ENCODE peak calls at places on chromosomes 4 and X, in eight cellular contexts. Z is SK-N-SH, X is HCT116, K is adipocyte, U is fibroblast of lung, C is neural progenitor cell, S is mammary epithelial cell, R is mesendoderm. E is an unnamed sample. For H3K36me3, the result is how much of the 10 kb centered on the place peaks cover.

GRCh38 chrX:18377802-18378201 is 23.3 kb upstream of the SCML2 start:
- DNase-seq in Z (peak), X (peak), K (peak), U (peak), C (peak), S (no peak), R (peak), E (no peak)

GRCh38 chrX:40933132-40934078 is 151.8 kb upstream of the USP9X start:
- DNase-seq in Z (peak), X (no peak), K (peak), U (peak), C (peak), S (no peak), R (peak), E (peak)

GRCh38 chrX:85115252-85115651 is 111.6 kb downstream of the APOOL start:
- DNase-seq in Z (no peak), X (no peak), K (no peak), U (no peak), C (no peak), S (no peak), R (no peak), E (no peak)

GRCh38 chrX:65536291-65536690 is 1.7 kb upstream of the LAS1L start:
- DNase-seq in Z (no peak), X (no peak), K (no peak), U (no peak), C (no peak), S (no peak), R (no peak), E (no peak)

GRCh38 chr4:141575884-141576283 is 60.5 kb upstream of the IL15 start:
- DNase-seq in Z (no peak), X (no peak), K (peak), U (peak), C (no peak), S (no peak), R (no peak), E (no peak)

GRCh38 chr4:6942238-6942800 is 32.7 kb downstream of the TBC1D14 start:
- DNase-seq in Z (no peak), X (peak), K (peak), U (peak), C (no peak), S (peak), R (peak), E (peak)

GRCh38 chr4:147965056-147965455 is 233.2 kb downstream of the ARHGAP10 start:
- DNase-seq in Z (no peak), X (no peak), K (no peak), U (no peak), C (no peak), S (no peak), R (no peak), E (no peak)

GRCh38 chrX:68938244-68939004 is 109.6 kb downstream of the EFNB1 start:
- DNase-seq in Z (no peak), X (no peak), K (peak), U (peak), C (no peak), S (no peak), R (peak), E (no peak)

GRCh38 chrX:70030242-70030823 is 19.4 kb downstream of the AWAT2 start:
- DNase-seq in Z (peak), X (peak), K (peak), U (peak), C (peak), S (peak), R (peak), E (no peak)

GRCh38 chr4:104490770-104491395 is 3.8 kb downstream of the CXXC4 start:
- DNase-seq in Z (peak), X (no peak), K (peak), U (peak), C (peak), S (peak), R (peak), E (no peak)

GRCh38 chr4:13208558-13209193 is 275.5 kb downstream of the RAB28 start:
- DNase-seq in Z (no peak), X (no peak), K (no peak), U (no peak), C (no peak), S (no peak), R (no peak), E (no peak)

GRCh38 chrX:107541244-107541643 is 87.1 kb upstream of the PRPS1 start:
- DNase-seq in Z (no peak), X (no peak), K (peak), U (peak), C (no peak), S (no peak), R (no peak), E (no peak)

GRCh38 chr4:154559141-154559841 is 3.5 kb upstream of the FGB start:
- DNase-seq in Z (peak), X (peak), K (peak), U (peak), C (peak), S (peak), R (peak), E (no peak)

GRCh38 chr4:96035727-96036126 is 195.8 kb downstream of the PDHA2 start:
- DNase-seq in Z (no peak), X (peak), K (peak), U (peak), C (peak), S (peak), R (peak), E (peak)

GRCh38 chr4:156419080-156419638 is 465.5 kb upstream of the CTSO start:
- DNase-seq in Z (no peak), X (no peak), K (peak), U (peak), C (no peak), S (no peak), R (no peak), E (no peak)

GRCh38 chr4:152045781-152046571 is 285.2 kb upstream of the GATB start:
- DNase-seq in Z (no peak), X (peak), K (peak), U (no peak), C (peak), S (no peak), R (peak), E (no peak)

GRCh38 chrX:140580478-140580877 is 75.6 kb upstream of the SOX3 start:
- DNase-seq in Z (no peak), X (no peak), K (no peak), U (no peak), C (no peak), S (no peak), R (no peak), E (no peak)

GRCh38 chr4:78939667-78940008 is 400 bp upstream of the PAQR3 start:
- DNase-seq in Z (peak), X (no peak), K (no peak), U (no peak), C (peak), S (no peak), R (no peak), E (no peak)

GRCh38 chrX:138711399-138712347 is at the start of gene FGF13:
- DNase-seq in Z (peak), X (no peak), K (no peak), U (peak), C (peak), S (no peak), R (peak), E (no peak)

GRCh38 chr4:164937576-164938270 is 39.7 kb downstream of the TRIM61 start:
- DNase-seq in Z (no peak), X (no peak), K (peak), U (peak), C (peak), S (no peak), R (peak), E (peak)

GRCh38 chr4:7412586-7412975 is 22.1 kb downstream of the PSAPL1 start:
- DNase-seq in Z (peak), X (no peak), K (no peak), U (no peak), C (no peak), S (no peak), R (no peak), E (no peak)

GRCh38 chr4:91914176-91914804 is 389.5 kb upstream of the GRID2 start:
- DNase-seq in Z (no peak), X (no peak), K (peak), U (no peak), C (no peak), S (no peak), R (no peak), E (no peak)

GRCh38 chr4:23881674-23882337 is 8.0 kb downstream of the PPARGC1A start:
- DNase-seq in Z (no peak), X (no peak), K (no peak), U (no peak), C (no peak), S (no peak), R (no peak), E (no peak)

GRCh38 chr4:61277785-61278184 is 77.7 kb downstream of the ADGRL3 start:
- DNase-seq in Z (no peak), X (no peak), K (peak), U (no peak), C (no peak), S (peak), R (no peak), E (no peak)

GRCh38 chr4:26330946-26331345 is 10.1 kb downstream of the RBPJ start:
- DNase-seq in Z (no peak), X (no peak), K (no peak), U (no peak), C (peak), S (no peak), R (peak), E (no peak)

GRCh38 chr4:105709081-105709450 is 482 bp downstream of the GSTCD start:
- DNase-seq in Z (no peak), X (peak), K (peak), U (peak), C (peak), S (peak), R (peak), E (no peak)

GRCh38 chr4:40316782-40317635 is 18.1 kb upstream of the CHRNA9 start:
- DNase-seq in Z (peak), X (peak), K (peak), U (peak), C (peak), S (peak), R (peak), E (peak)

GRCh38 chrX:147174596-147174995 is 360.1 kb upstream of the CXorf51A start:
- DNase-seq in Z (no peak), X (no peak), K (no peak), U (no peak), C (no peak), S (no peak), R (peak), E (no peak)

DNA sequence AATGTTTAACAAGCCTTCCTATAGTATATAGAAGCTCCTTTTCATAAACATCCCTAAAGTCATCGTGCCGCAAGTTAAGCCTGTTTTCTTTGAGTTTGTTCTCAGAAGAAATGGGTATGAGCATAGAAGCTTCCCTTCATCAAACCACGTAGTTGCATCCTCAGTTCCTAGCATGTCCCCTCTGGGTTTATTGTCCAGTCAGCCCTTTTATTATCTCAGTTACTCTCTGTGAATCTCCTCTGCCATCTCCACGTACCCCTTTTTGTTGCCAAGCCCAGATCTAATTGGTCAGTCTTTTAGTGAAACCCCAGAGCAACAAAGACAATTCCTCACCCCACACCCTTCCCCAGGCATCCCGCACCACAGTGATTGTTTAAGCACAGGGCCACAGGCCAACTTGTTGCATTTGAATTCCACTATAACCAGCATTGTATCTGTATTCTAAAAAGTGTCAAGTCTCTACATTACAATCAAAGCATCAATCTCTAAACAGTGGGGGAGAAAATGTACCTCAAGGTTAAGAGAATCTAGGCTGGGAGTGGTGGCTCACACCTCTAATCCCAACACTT is 12.4 kb upstream of the TRIM2 start:
- DNase-seq in Z (no peak), X (no peak), K (no peak), U (no peak), C (no peak), S (no peak), R (no peak), E (no peak)
- H3K36me3 ChIP-seq in Z (under half), X (under half), K (under half), U (under half), C (under half), S (under half), R (under half), E (under half)

DNA sequence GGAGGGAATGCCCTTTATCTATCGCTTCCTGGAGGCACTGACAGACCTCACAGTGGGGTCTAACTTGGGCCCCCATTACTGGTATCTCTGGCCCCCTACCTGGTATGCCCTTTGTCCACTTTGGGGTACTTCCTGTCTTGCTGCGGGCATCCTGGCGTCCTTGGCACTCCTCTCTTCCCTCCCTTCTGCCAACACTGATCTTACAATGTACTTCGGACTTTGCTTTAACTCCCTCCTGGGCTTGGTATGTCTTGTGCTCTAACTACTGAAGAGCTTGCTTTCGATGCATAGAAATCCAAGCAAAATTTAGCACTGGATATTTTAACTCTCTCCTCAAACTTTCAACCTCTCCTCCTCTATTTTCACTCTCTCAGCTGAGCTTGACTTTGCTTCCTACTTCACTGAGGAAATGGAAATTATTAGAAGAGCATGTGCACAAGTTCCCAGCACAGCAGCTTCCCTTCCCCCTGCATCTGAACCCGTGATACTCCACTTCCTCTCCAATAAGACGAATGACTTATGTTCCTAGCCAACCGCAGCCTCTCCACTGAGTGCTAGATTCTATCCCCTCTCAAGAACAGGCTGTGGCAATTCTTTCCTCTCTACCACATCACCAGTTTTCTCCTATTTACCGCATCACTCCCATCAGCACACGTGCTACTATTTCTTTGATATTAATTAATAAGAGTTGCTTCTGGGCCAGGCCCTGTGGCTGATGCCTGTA is 52.9 kb downstream of the SUPT20HL2 start:
- DNase-seq in Z (no peak), X (no peak), K (no peak), U (peak), C (no peak), S (no peak), R (no peak), E (no peak)
- H3K9ac ChIP-seq in Z (no peak), X (no peak), K (peak), U (no peak), C (no peak), S (no peak), R (no peak), E (no peak)

GRCh38 chrX:291411-291901 is 10.3 kb downstream of the PLCXD1 start:
- DNase-seq in Z (no peak), X (no peak), K (no peak), U (no peak), C (no peak), S (no peak), R (no peak), E (no peak)
- H3K36me3 ChIP-seq in Z (under half), X (under half), K (half or more), U (under half), C (under half), S (under half), R (under half), E (half or more)

GRCh38 chr4:15691346-15692140 is 9.9 kb downstream of the FAM200B start:
- DNase-seq in Z (no peak), X (no peak), K (peak), U (no peak), C (peak), S (peak), R (no peak), E (no peak)
- H3K9ac ChIP-seq in Z (peak), X (peak), K (peak), U (no peak), C (no peak), S (no peak), R (no peak), E (no peak)

GRCh38 chr4:137529432-137529831 is 2.9 kb downstream of the PCDH18 start:
- DNase-seq in Z (no peak), X (no peak), K (peak), U (no peak), C (peak), S (no peak), R (no peak), E (no peak)

GRCh38 chr4:137531951-137532868 is at the start of gene PCDH18:
- DNase-seq in Z (peak), X (no peak), K (peak), U (peak), C (peak), S (peak), R (peak), E (peak)

GRCh38 chr4:137531121-137531520 is 1.2 kb downstream of the PCDH18 start:
- DNase-seq in Z (peak), X (no peak), K (peak), U (peak), C (peak), S (no peak), R (no peak), E (no peak)

GRCh38 chr4:137532869-137533236 is 559 bp upstream of the PCDH18 start:
- DNase-seq in Z (no peak), X (no peak), K (peak), U (peak), C (peak), S (no peak), R (no peak), E (no peak)

GRCh38 chr4:137530176-137530575 is 2.1 kb downstream of the PCDH18 start:
- DNase-seq in Z (no peak), X (no peak), K (peak), U (peak), C (no peak), S (no peak), R (no peak), E (no peak)
- H3K36me3 ChIP-seq in Z (half or more), X (under half), K (half or more), U (under half), C (under half), S (under half), R (under half), E (under half)

DNA sequence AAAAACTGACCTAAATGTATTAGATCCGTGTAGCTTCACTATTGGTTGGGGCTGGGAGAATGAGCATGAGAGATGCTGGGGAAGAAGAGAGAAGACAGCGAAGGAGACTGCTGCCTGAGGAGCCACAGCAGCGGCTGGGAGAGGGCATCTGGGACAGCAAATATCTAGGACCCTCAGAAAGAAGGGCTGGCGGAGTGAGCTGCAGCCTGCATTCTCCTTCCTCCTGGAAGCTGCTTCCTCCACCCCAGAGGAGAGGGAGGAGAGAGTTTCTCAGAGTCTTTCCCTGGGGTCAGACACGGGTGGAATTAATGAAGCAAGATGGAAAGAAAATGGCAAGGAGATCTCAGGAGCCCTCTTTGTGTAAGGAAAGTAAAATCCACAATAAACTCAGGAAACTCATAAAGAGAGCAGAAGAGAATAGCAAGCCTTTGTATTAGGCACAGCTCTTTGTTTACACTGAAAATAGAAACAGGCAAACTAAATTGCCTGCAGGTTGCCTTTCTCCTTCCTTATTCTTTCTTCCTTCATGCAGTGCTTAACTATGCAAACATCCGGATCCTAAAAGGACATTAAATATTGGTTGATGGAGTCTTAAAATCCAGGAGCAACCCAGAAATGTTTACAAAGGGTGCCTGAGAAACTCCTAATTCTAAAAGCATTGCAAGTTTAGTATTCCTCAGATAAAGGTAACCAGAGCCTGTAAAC is 130.3 kb upstream of the GALNT7 start:
- DNase-seq in Z (no peak), X (no peak), K (no peak), U (no peak), C (peak), S (no peak), R (no peak), E (no peak)
- H3K9ac ChIP-seq in Z (no peak), X (no peak), K (no peak), U (no peak), C (no peak), S (no peak), R (no peak), E (no peak)

GRCh38 chr4:185608223-185608622 is 72.9 kb upstream of the PDLIM3 start:
- DNase-seq in Z (no peak), X (no peak), K (no peak), U (no peak), C (no peak), S (no peak), R (no peak), E (no peak)
- H3K36me3 ChIP-seq in Z (under half), X (under half), K (under half), U (under half), C (under half), S (under half), R (under half), E (under half)

DNA sequence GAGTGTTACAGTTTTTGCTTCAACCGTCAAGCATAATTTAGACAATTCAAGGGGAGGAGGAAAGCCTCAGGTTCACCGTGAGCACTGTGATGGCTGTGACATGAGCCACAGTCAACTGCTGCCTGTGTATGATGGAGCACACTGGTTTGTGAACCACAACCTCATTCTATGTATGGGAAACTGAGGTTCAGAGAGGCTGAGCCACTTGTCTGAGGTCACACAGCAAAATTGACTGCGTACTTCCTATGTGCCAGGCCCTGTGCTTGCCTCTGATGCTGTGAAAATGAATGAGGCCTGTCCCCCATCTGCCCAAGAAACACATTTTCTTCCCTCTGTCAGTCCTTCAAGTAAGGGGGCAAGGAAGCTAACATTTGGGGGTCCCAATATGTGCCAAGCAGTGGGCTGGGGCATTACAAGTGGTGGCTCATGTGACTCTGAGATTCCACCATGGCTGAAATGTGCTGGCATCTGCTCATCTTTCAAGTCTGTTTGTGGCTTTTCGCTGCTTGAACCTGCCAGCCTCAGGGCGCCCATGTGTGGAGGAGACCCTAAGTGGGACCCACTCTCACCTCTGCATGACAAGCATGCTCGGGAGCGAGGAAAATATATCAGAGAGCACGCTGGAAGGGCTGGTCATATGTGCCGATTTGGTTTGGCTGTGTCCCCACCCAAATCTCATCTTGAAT is 79.7 kb downstream of the ADRA2C start:
- DNase-seq in Z (no peak), X (no peak), K (no peak), U (no peak), C (no peak), S (no peak), R (no peak), E (no peak)
- H3K9ac ChIP-seq in Z (no peak), X (no peak), K (no peak), U (no peak), C (no peak), S (no peak), R (no peak), E (no peak)